ENCODE peak calls at places on chromosomes 5 and 9, in nine cellular contexts. One of them, this sample, is unnamed.

GRCh38 chr5:149837680-149838269 is 106.8 kb downstream of the PDE6A start:
- DNase-seq in posterior cingulate gyrus: peak
- DNase-seq in renal cortical epithelial cell: peak
- DNase-seq in prostate gland: peak
- DNase-seq in SIG-M5: no peak
- DNase-seq in GM12864: no peak
- DNase-seq in psoas muscle: peak
- DNase-seq in mucosa of gallbladder: peak
- DNase-seq in activated effector memory CD4-positive, alpha-beta T cell treated with anti-CD3 and anti-CD28 coated beads, Interleukin-2, amount 50 U/mL, for 16 hours: no peak
- DNase-seq in this sample: no peak

GRCh38 chr5:179781846-179782245 is 11.9 kb upstream of the LTC4S start:
- DNase-seq in posterior cingulate gyrus: no peak
- DNase-seq in renal cortical epithelial cell: no peak
- DNase-seq in prostate gland: no peak
- DNase-seq in SIG-M5: no peak
- DNase-seq in GM12864: no peak
- DNase-seq in psoas muscle: no peak
- DNase-seq in mucosa of gallbladder: no peak
- DNase-seq in activated effector memory CD4-positive, alpha-beta T cell treated with anti-CD3 and anti-CD28 coated beads, Interleukin-2, amount 50 U/mL, for 16 hours: no peak
- DNase-seq in this sample: no peak

GRCh38 chr9:77589046-77589795 is 58.9 kb downstream of the GNA14 start:
- DNase-seq in posterior cingulate gyrus: no peak
- DNase-seq in renal cortical epithelial cell: peak
- DNase-seq in prostate gland: no peak
- DNase-seq in SIG-M5: no peak
- DNase-seq in GM12864: no peak
- DNase-seq in psoas muscle: no peak
- DNase-seq in mucosa of gallbladder: no peak
- DNase-seq in activated effector memory CD4-positive, alpha-beta T cell treated with anti-CD3 and anti-CD28 coated beads, Interleukin-2, amount 50 U/mL, for 16 hours: no peak
- DNase-seq in this sample: no peak

GRCh38 chr9:69421908-69422801 is 97.1 kb downstream of the ENTREP1 start:
- DNase-seq in posterior cingulate gyrus: peak
- DNase-seq in renal cortical epithelial cell: peak
- DNase-seq in prostate gland: peak
- DNase-seq in SIG-M5: no peak
- DNase-seq in GM12864: no peak
- DNase-seq in psoas muscle: peak
- DNase-seq in mucosa of gallbladder: peak
- DNase-seq in activated effector memory CD4-positive, alpha-beta T cell treated with anti-CD3 and anti-CD28 coated beads, Interleukin-2, amount 50 U/mL, for 16 hours: peak
- DNase-seq in this sample: no peak

GRCh38 chr9:97900738-97901565 is 21.3 kb downstream of the TRMO start:
- DNase-seq in posterior cingulate gyrus: peak
- DNase-seq in renal cortical epithelial cell: peak
- DNase-seq in prostate gland: no peak
- DNase-seq in SIG-M5: no peak
- DNase-seq in GM12864: no peak
- DNase-seq in psoas muscle: no peak
- DNase-seq in mucosa of gallbladder: peak
- DNase-seq in activated effector memory CD4-positive, alpha-beta T cell treated with anti-CD3 and anti-CD28 coated beads, Interleukin-2, amount 50 U/mL, for 16 hours: no peak
- DNase-seq in this sample: no peak

GRCh38 chr5:74251106-74252032 is 389.2 kb downstream of the ENC1 start:
- DNase-seq in posterior cingulate gyrus: no peak
- DNase-seq in renal cortical epithelial cell: peak
- DNase-seq in prostate gland: peak
- DNase-seq in SIG-M5: no peak
- DNase-seq in GM12864: no peak
- DNase-seq in psoas muscle: peak
- DNase-seq in mucosa of gallbladder: no peak
- DNase-seq in activated effector memory CD4-positive, alpha-beta T cell treated with anti-CD3 and anti-CD28 coated beads, Interleukin-2, amount 50 U/mL, for 16 hours: no peak
- DNase-seq in this sample: no peak

GRCh38 chr5:96026334-96027065 is 64.8 kb upstream of the ELL2 start:
- DNase-seq in posterior cingulate gyrus: no peak
- DNase-seq in renal cortical epithelial cell: peak
- DNase-seq in prostate gland: no peak
- DNase-seq in SIG-M5: no peak
- DNase-seq in GM12864: no peak
- DNase-seq in psoas muscle: no peak
- DNase-seq in mucosa of gallbladder: no peak
- DNase-seq in activated effector memory CD4-positive, alpha-beta T cell treated with anti-CD3 and anti-CD28 coated beads, Interleukin-2, amount 50 U/mL, for 16 hours: no peak
- DNase-seq in this sample: no peak

GRCh38 chr9:91408475-91408874 is 15.2 kb downstream of the NFIL3 start:
- DNase-seq in posterior cingulate gyrus: no peak
- DNase-seq in renal cortical epithelial cell: no peak
- DNase-seq in prostate gland: no peak
- DNase-seq in SIG-M5: no peak
- DNase-seq in GM12864: no peak
- DNase-seq in psoas muscle: no peak
- DNase-seq in mucosa of gallbladder: no peak
- DNase-seq in activated effector memory CD4-positive, alpha-beta T cell treated with anti-CD3 and anti-CD28 coated beads, Interleukin-2, amount 50 U/mL, for 16 hours: no peak
- DNase-seq in this sample: no peak

GRCh38 chr5:92801921-92802320 is 779.1 kb downstream of the NR2F1-AS1 start:
- DNase-seq in posterior cingulate gyrus: no peak
- DNase-seq in renal cortical epithelial cell: no peak
- DNase-seq in prostate gland: no peak
- DNase-seq in SIG-M5: no peak
- DNase-seq in GM12864: no peak
- DNase-seq in psoas muscle: no peak
- DNase-seq in mucosa of gallbladder: no peak
- DNase-seq in activated effector memory CD4-positive, alpha-beta T cell treated with anti-CD3 and anti-CD28 coated beads, Interleukin-2, amount 50 U/mL, for 16 hours: no peak
- DNase-seq in this sample: no peak

GRCh38 chr9:120443489-120443888 is 136.5 kb downstream of the CDK5RAP2 start:
- DNase-seq in posterior cingulate gyrus: no peak
- DNase-seq in renal cortical epithelial cell: peak
- DNase-seq in prostate gland: no peak
- DNase-seq in SIG-M5: no peak
- DNase-seq in GM12864: no peak
- DNase-seq in psoas muscle: no peak
- DNase-seq in mucosa of gallbladder: no peak
- DNase-seq in activated effector memory CD4-positive, alpha-beta T cell treated with anti-CD3 and anti-CD28 coated beads, Interleukin-2, amount 50 U/mL, for 16 hours: no peak
- DNase-seq in this sample: no peak

GRCh38 chr5:81165493-81166119 is 67.5 kb upstream of the CKMT2 start:
- DNase-seq in posterior cingulate gyrus: peak
- DNase-seq in renal cortical epithelial cell: peak
- DNase-seq in prostate gland: peak
- DNase-seq in SIG-M5: no peak
- DNase-seq in GM12864: peak
- DNase-seq in psoas muscle: no peak
- DNase-seq in mucosa of gallbladder: peak
- DNase-seq in activated effector memory CD4-positive, alpha-beta T cell treated with anti-CD3 and anti-CD28 coated beads, Interleukin-2, amount 50 U/mL, for 16 hours: peak
- DNase-seq in this sample: no peak

GRCh38 chr5:134467231-134467630 is 55.5 kb upstream of the CDKN2AIPNL start:
- DNase-seq in posterior cingulate gyrus: no peak
- DNase-seq in renal cortical epithelial cell: no peak
- DNase-seq in prostate gland: no peak
- DNase-seq in SIG-M5: no peak
- DNase-seq in GM12864: no peak
- DNase-seq in psoas muscle: no peak
- DNase-seq in mucosa of gallbladder: no peak
- DNase-seq in activated effector memory CD4-positive, alpha-beta T cell treated with anti-CD3 and anti-CD28 coated beads, Interleukin-2, amount 50 U/mL, for 16 hours: no peak
- DNase-seq in this sample: peak

GRCh38 chr5:89313044-89313443 is 430.1 kb upstream of the MEF2C start:
- DNase-seq in posterior cingulate gyrus: no peak
- DNase-seq in renal cortical epithelial cell: peak
- DNase-seq in prostate gland: no peak
- DNase-seq in SIG-M5: no peak
- DNase-seq in GM12864: no peak
- DNase-seq in psoas muscle: no peak
- DNase-seq in mucosa of gallbladder: no peak
- DNase-seq in activated effector memory CD4-positive, alpha-beta T cell treated with anti-CD3 and anti-CD28 coated beads, Interleukin-2, amount 50 U/mL, for 16 hours: no peak
- DNase-seq in this sample: no peak

GRCh38 chr9:115046786-115047185 is 71.2 kb downstream of the TNC start:
- DNase-seq in posterior cingulate gyrus: no peak
- DNase-seq in renal cortical epithelial cell: no peak
- DNase-seq in prostate gland: no peak
- DNase-seq in SIG-M5: no peak
- DNase-seq in GM12864: no peak
- DNase-seq in psoas muscle: no peak
- DNase-seq in mucosa of gallbladder: no peak
- DNase-seq in activated effector memory CD4-positive, alpha-beta T cell treated with anti-CD3 and anti-CD28 coated beads, Interleukin-2, amount 50 U/mL, for 16 hours: no peak
- DNase-seq in this sample: no peak

GRCh38 chr5:90066920-90067319 is 342.6 kb downstream of the CETN3 start:
- DNase-seq in posterior cingulate gyrus: no peak
- DNase-seq in renal cortical epithelial cell: no peak
- DNase-seq in prostate gland: no peak
- DNase-seq in SIG-M5: no peak
- DNase-seq in GM12864: no peak
- DNase-seq in psoas muscle: no peak
- DNase-seq in mucosa of gallbladder: no peak
- DNase-seq in activated effector memory CD4-positive, alpha-beta T cell treated with anti-CD3 and anti-CD28 coated beads, Interleukin-2, amount 50 U/mL, for 16 hours: no peak
- DNase-seq in this sample: no peak

GRCh38 chr9:29969408-29969807 is 2396.1 kb upstream of the C9orf72 start:
- DNase-seq in posterior cingulate gyrus: no peak
- DNase-seq in renal cortical epithelial cell: no peak
- DNase-seq in prostate gland: no peak
- DNase-seq in SIG-M5: no peak
- DNase-seq in GM12864: no peak
- DNase-seq in psoas muscle: no peak
- DNase-seq in mucosa of gallbladder: no peak
- DNase-seq in activated effector memory CD4-positive, alpha-beta T cell treated with anti-CD3 and anti-CD28 coated beads, Interleukin-2, amount 50 U/mL, for 16 hours: no peak
- DNase-seq in this sample: no peak

GRCh38 chr9:93354451-93354850 is 97.0 kb upstream of the FAM120A start:
- DNase-seq in posterior cingulate gyrus: no peak
- DNase-seq in renal cortical epithelial cell: peak
- DNase-seq in prostate gland: no peak
- DNase-seq in SIG-M5: no peak
- DNase-seq in GM12864: no peak
- DNase-seq in psoas muscle: no peak
- DNase-seq in mucosa of gallbladder: no peak
- DNase-seq in activated effector memory CD4-positive, alpha-beta T cell treated with anti-CD3 and anti-CD28 coated beads, Interleukin-2, amount 50 U/mL, for 16 hours: no peak
- DNase-seq in this sample: no peak

GRCh38 chr5:87413116-87413645 is 451 bp upstream of the CCNH start:
- DNase-seq in posterior cingulate gyrus: no peak
- DNase-seq in renal cortical epithelial cell: no peak
- DNase-seq in prostate gland: no peak
- DNase-seq in SIG-M5: no peak
- DNase-seq in GM12864: no peak
- DNase-seq in psoas muscle: no peak
- DNase-seq in mucosa of gallbladder: no peak
- DNase-seq in activated effector memory CD4-positive, alpha-beta T cell treated with anti-CD3 and anti-CD28 coated beads, Interleukin-2, amount 50 U/mL, for 16 hours: no peak
- DNase-seq in this sample: no peak

GRCh38 chr9:110620726-110621125 is 41.2 kb upstream of the SVEP1 start:
- DNase-seq in posterior cingulate gyrus: no peak
- DNase-seq in renal cortical epithelial cell: no peak
- DNase-seq in prostate gland: no peak
- DNase-seq in SIG-M5: no peak
- DNase-seq in GM12864: no peak
- DNase-seq in psoas muscle: no peak
- DNase-seq in mucosa of gallbladder: no peak
- DNase-seq in activated effector memory CD4-positive, alpha-beta T cell treated with anti-CD3 and anti-CD28 coated beads, Interleukin-2, amount 50 U/mL, for 16 hours: no peak
- DNase-seq in this sample: no peak

GRCh38 chr9:89178162-89179120 is at the start of gene SHC3:
- DNase-seq in posterior cingulate gyrus: no peak
- DNase-seq in renal cortical epithelial cell: peak
- DNase-seq in prostate gland: no peak
- DNase-seq in SIG-M5: no peak
- DNase-seq in GM12864: no peak
- DNase-seq in psoas muscle: peak
- DNase-seq in mucosa of gallbladder: no peak
- DNase-seq in activated effector memory CD4-positive, alpha-beta T cell treated with anti-CD3 and anti-CD28 coated beads, Interleukin-2, amount 50 U/mL, for 16 hours: no peak
- DNase-seq in this sample: no peak

GRCh38 chr9:127905788-127906191 is 6.4 kb upstream of the ST6GALNAC6 start:
- DNase-seq in posterior cingulate gyrus: peak
- DNase-seq in renal cortical epithelial cell: no peak
- DNase-seq in prostate gland: no peak
- DNase-seq in SIG-M5: no peak
- DNase-seq in GM12864: no peak
- DNase-seq in psoas muscle: no peak
- DNase-seq in mucosa of gallbladder: no peak
- DNase-seq in activated effector memory CD4-positive, alpha-beta T cell treated with anti-CD3 and anti-CD28 coated beads, Interleukin-2, amount 50 U/mL, for 16 hours: peak
- DNase-seq in this sample: peak

GRCh38 chr5:21810737-21811316 is 1042.3 kb downstream of the CDH12 start:
- DNase-seq in posterior cingulate gyrus: no peak
- DNase-seq in renal cortical epithelial cell: peak
- DNase-seq in prostate gland: no peak
- DNase-seq in SIG-M5: no peak
- DNase-seq in GM12864: no peak
- DNase-seq in psoas muscle: no peak
- DNase-seq in mucosa of gallbladder: no peak
- DNase-seq in activated effector memory CD4-positive, alpha-beta T cell treated with anti-CD3 and anti-CD28 coated beads, Interleukin-2, amount 50 U/mL, for 16 hours: no peak
- DNase-seq in this sample: no peak

GRCh38 chr5:28580616-28581015 is 1542.2 kb upstream of the CDH9 start:
- DNase-seq in posterior cingulate gyrus: no peak
- DNase-seq in renal cortical epithelial cell: no peak
- DNase-seq in prostate gland: no peak
- DNase-seq in SIG-M5: no peak
- DNase-seq in GM12864: no peak
- DNase-seq in psoas muscle: no peak
- DNase-seq in mucosa of gallbladder: no peak
- DNase-seq in activated effector memory CD4-positive, alpha-beta T cell treated with anti-CD3 and anti-CD28 coated beads, Interleukin-2, amount 50 U/mL, for 16 hours: no peak
- DNase-seq in this sample: no peak

GRCh38 chr5:107542831-107543231 is 127.9 kb downstream of the EFNA5 start:
- DNase-seq in posterior cingulate gyrus: no peak
- DNase-seq in renal cortical epithelial cell: peak
- DNase-seq in prostate gland: peak
- DNase-seq in SIG-M5: no peak
- DNase-seq in GM12864: no peak
- DNase-seq in psoas muscle: peak
- DNase-seq in mucosa of gallbladder: peak
- DNase-seq in activated effector memory CD4-positive, alpha-beta T cell treated with anti-CD3 and anti-CD28 coated beads, Interleukin-2, amount 50 U/mL, for 16 hours: no peak
- DNase-seq in this sample: peak

GRCh38 chr9:132600326-132600984 is 18.0 kb downstream of the BARHL1 start:
- DNase-seq in posterior cingulate gyrus: no peak
- DNase-seq in renal cortical epithelial cell: no peak
- DNase-seq in prostate gland: no peak
- DNase-seq in SIG-M5: no peak
- DNase-seq in GM12864: no peak
- DNase-seq in psoas muscle: no peak
- DNase-seq in mucosa of gallbladder: no peak
- DNase-seq in activated effector memory CD4-positive, alpha-beta T cell treated with anti-CD3 and anti-CD28 coated beads, Interleukin-2, amount 50 U/mL, for 16 hours: no peak
- DNase-seq in this sample: no peak

GRCh38 chr5:38258319-38259061 is at the start of gene EGFLAM:
- DNase-seq in posterior cingulate gyrus: no peak
- DNase-seq in renal cortical epithelial cell: no peak
- DNase-seq in prostate gland: no peak
- DNase-seq in SIG-M5: no peak
- DNase-seq in GM12864: no peak
- DNase-seq in psoas muscle: peak
- DNase-seq in mucosa of gallbladder: no peak
- DNase-seq in activated effector memory CD4-positive, alpha-beta T cell treated with anti-CD3 and anti-CD28 coated beads, Interleukin-2, amount 50 U/mL, for 16 hours: no peak
- DNase-seq in this sample: peak

GRCh38 chr5:151005187-151005974 is 15.0 kb upstream of the GPX3 start:
- DNase-seq in posterior cingulate gyrus: no peak
- DNase-seq in renal cortical epithelial cell: no peak
- DNase-seq in prostate gland: no peak
- DNase-seq in SIG-M5: no peak
- DNase-seq in GM12864: no peak
- DNase-seq in psoas muscle: peak
- DNase-seq in mucosa of gallbladder: peak
- DNase-seq in activated effector memory CD4-positive, alpha-beta T cell treated with anti-CD3 and anti-CD28 coated beads, Interleukin-2, amount 50 U/mL, for 16 hours: no peak
- DNase-seq in this sample: no peak

GRCh38 chr5:149224282-149224681 is 47.4 kb upstream of the AFAP1L1 start:
- DNase-seq in posterior cingulate gyrus: no peak
- DNase-seq in renal cortical epithelial cell: no peak
- DNase-seq in prostate gland: no peak
- DNase-seq in SIG-M5: no peak
- DNase-seq in GM12864: no peak
- DNase-seq in psoas muscle: no peak
- DNase-seq in mucosa of gallbladder: no peak
- DNase-seq in activated effector memory CD4-positive, alpha-beta T cell treated with anti-CD3 and anti-CD28 coated beads, Interleukin-2, amount 50 U/mL, for 16 hours: no peak
- DNase-seq in this sample: no peak

GRCh38 chr5:78805474-78806124 is 157.0 kb upstream of the LHFPL2 start:
- DNase-seq in posterior cingulate gyrus: no peak
- DNase-seq in renal cortical epithelial cell: no peak
- DNase-seq in prostate gland: no peak
- DNase-seq in SIG-M5: no peak
- DNase-seq in GM12864: no peak
- DNase-seq in psoas muscle: no peak
- DNase-seq in mucosa of gallbladder: no peak
- DNase-seq in activated effector memory CD4-positive, alpha-beta T cell treated with anti-CD3 and anti-CD28 coated beads, Interleukin-2, amount 50 U/mL, for 16 hours: no peak
- DNase-seq in this sample: no peak

GRCh38 chr5:174340221-174340620 is 294.7 kb downstream of the NSG2 start:
- DNase-seq in posterior cingulate gyrus: no peak
- DNase-seq in renal cortical epithelial cell: no peak
- DNase-seq in prostate gland: no peak
- DNase-seq in SIG-M5: no peak
- DNase-seq in GM12864: no peak
- DNase-seq in psoas muscle: no peak
- DNase-seq in mucosa of gallbladder: no peak
- DNase-seq in activated effector memory CD4-positive, alpha-beta T cell treated with anti-CD3 and anti-CD28 coated beads, Interleukin-2, amount 50 U/mL, for 16 hours: no peak
- DNase-seq in this sample: no peak

GRCh38 chr5:132258102-132259060 is 885 bp downstream of the PDLIM4 start:
- DNase-seq in posterior cingulate gyrus: no peak
- DNase-seq in renal cortical epithelial cell: no peak
- DNase-seq in prostate gland: no peak
- DNase-seq in SIG-M5: no peak
- DNase-seq in GM12864: no peak
- DNase-seq in psoas muscle: peak
- DNase-seq in mucosa of gallbladder: no peak
- DNase-seq in activated effector memory CD4-positive, alpha-beta T cell treated with anti-CD3 and anti-CD28 coated beads, Interleukin-2, amount 50 U/mL, for 16 hours: peak
- DNase-seq in this sample: no peak

This sample was measured in kidney.